ENCODE peak calls at places on chromosomes 13 and 19, in nine cellular contexts. U, A, X, B, R, O, L, P and W are unnamed samples. For H3K36me3, the result is how much of the 10 kb centered on the place peaks cover.

GRCh38 chr13:67135356-67135755 is 94.8 kb downstream of the PCDH9 start:
- DNase-seq in U (no peak), A (no peak), X (no peak), B (no peak), R (no peak), O (no peak), L (no peak), P (no peak), W (no peak)

GRCh38 chr13:98999635-98999952 is 21.7 kb upstream of the DOCK9 start:
- DNase-seq in U (no peak), A (no peak), X (no peak), B (no peak), R (no peak), O (no peak), L (no peak), P (no peak), W (no peak)

GRCh38 chr13:111912991-111913781 is 153.8 kb upstream of the SOX1 start:
- DNase-seq in U (peak), A (no peak), X (no peak), B (no peak), R (no peak), O (no peak), L (no peak), P (no peak), W (no peak)

GRCh38 chr13:104008075-104008474 is 941.9 kb upstream of the SLC10A2 start:
- DNase-seq in U (no peak), A (no peak), X (no peak), B (no peak), R (no peak), O (no peak), L (no peak), P (no peak), W (no peak)

GRCh38 chr19:42280761-42281174 is 11.7 kb downstream of the CIC start:
- DNase-seq in U (no peak), A (peak), X (peak), B (no peak), R (no peak), O (no peak), L (no peak), P (no peak), W (no peak)

GRCh38 chr13:68810660-68811059 is 1297.0 kb upstream of the ATXN8OS start:
- DNase-seq in U (no peak), A (no peak), X (peak), B (no peak), R (no peak), O (no peak), L (no peak), P (no peak), W (no peak)

GRCh38 chr19:17626456-17626855 is 61.7 kb downstream of the UNC13A start:
- DNase-seq in U (no peak), A (no peak), X (no peak), B (no peak), R (no peak), O (no peak), L (no peak), P (no peak), W (no peak)

GRCh38 chr13:29310806-29311205 is 284.7 kb downstream of the SLC7A1 start:
- DNase-seq in U (no peak), A (no peak), X (no peak), B (no peak), R (no peak), O (no peak), L (no peak), P (no peak), W (no peak)

GRCh38 chr13:67410645-67411044 is 180.5 kb upstream of the PCDH9 start:
- DNase-seq in U (no peak), A (no peak), X (peak), B (no peak), R (no peak), O (no peak), L (no peak), P (no peak), W (no peak)

GRCh38 chr19:4241824-4242430 is 5.0 kb upstream of the YJU2 start:
- DNase-seq in U (no peak), A (no peak), X (no peak), B (no peak), R (no peak), O (no peak), L (no peak), P (no peak), W (no peak)

GRCh38 chr13:84445776-84446175 is 563.5 kb upstream of the SLITRK1 start:
- DNase-seq in U (no peak), A (no peak), X (no peak), B (no peak), R (no peak), O (no peak), L (no peak), P (no peak), W (peak)

GRCh38 chr19:19501798-19502197 is 13.6 kb downstream of the TSSK6 start:
- DNase-seq in U (no peak), A (no peak), X (no peak), B (no peak), R (no peak), O (no peak), L (no peak), P (no peak), W (no peak)

GRCh38 chr19:23402388-23402787 is 7.1 kb upstream of the ZNF91 start:
- DNase-seq in U (no peak), A (no peak), X (no peak), B (no peak), R (no peak), O (no peak), L (no peak), P (no peak), W (no peak)

GRCh38 chr13:24208314-24208713 is 47.8 kb downstream of the SPATA13 start:
- DNase-seq in U (no peak), A (peak), X (no peak), B (no peak), R (no peak), O (no peak), L (no peak), P (no peak), W (peak)

GRCh38 chr13:40401911-40402776 is 264.3 kb downstream of the FOXO1 start:
- DNase-seq in U (peak), A (peak), X (peak), B (no peak), R (no peak), O (peak), L (peak), P (no peak), W (peak)

GRCh38 chr19:52522555-52522954 is 4.9 kb upstream of the ZNF808 start:
- DNase-seq in U (no peak), A (no peak), X (peak), B (no peak), R (no peak), O (no peak), L (no peak), P (no peak), W (no peak)

GRCh38 chr19:10508036-10508435 is 4.9 kb upstream of the KEAP1 start:
- DNase-seq in U (no peak), A (no peak), X (no peak), B (no peak), R (no peak), O (no peak), L (no peak), P (no peak), W (no peak)

GRCh38 chr13:34941835-34942731 is at the start of gene NBEA:
- DNase-seq in U (peak), A (peak), X (peak), B (peak), R (peak), O (peak), L (peak), P (peak), W (peak)

GRCh38 chr19:29771708-29772415 is 39.9 kb upstream of the CCNE1 start:
- DNase-seq in U (no peak), A (peak), X (peak), B (no peak), R (peak), O (peak), L (no peak), P (peak), W (peak)

GRCh38 chr13:34467450-34468083 is 474.5 kb upstream of the NBEA start:
- DNase-seq in U (no peak), A (no peak), X (no peak), B (no peak), R (no peak), O (no peak), L (no peak), P (no peak), W (no peak)

GRCh38 chr13:111486331-111486730 is 165.9 kb downstream of the TEX29 start:
- DNase-seq in U (no peak), A (no peak), X (no peak), B (no peak), R (no peak), O (no peak), L (no peak), P (no peak), W (no peak)

GRCh38 chr13:21427741-21428140 is 31.4 kb downstream of the ZDHHC20 start:
- DNase-seq in U (no peak), A (no peak), X (no peak), B (no peak), R (no peak), O (no peak), L (no peak), P (no peak), W (no peak)

GRCh38 chr19:54155694-54156093 is 3.8 kb downstream of the LENG1 start:
- DNase-seq in U (no peak), A (no peak), X (peak), B (no peak), R (no peak), O (no peak), L (no peak), P (no peak), W (no peak)
- H3K36me3 ChIP-seq in U (half or more), A (under half), X (under half), B (half or more), R (half or more), O (half or more), L (under half), P (half or more), W (half or more)

GRCh38 chr19:867301-867793 is 7.9 kb downstream of the CFD start:
- DNase-seq in U (no peak), A (no peak), X (no peak), B (no peak), R (no peak), O (no peak), L (no peak), P (no peak), W (no peak)

GRCh38 chr19:867855-868457 is 8.5 kb downstream of the CFD start:
- DNase-seq in U (no peak), A (no peak), X (no peak), B (no peak), R (no peak), O (no peak), L (no peak), P (no peak), W (no peak)

GRCh38 chr19:868458-869244 is 9.2 kb downstream of the CFD start:
- DNase-seq in U (no peak), A (no peak), X (no peak), B (no peak), R (no peak), O (no peak), L (no peak), P (no peak), W (no peak)

GRCh38 chr19:869245-870177 is 10.0 kb downstream of the CFD start:
- DNase-seq in U (peak), A (peak), X (peak), B (no peak), R (no peak), O (no peak), L (peak), P (no peak), W (peak)

DNA sequence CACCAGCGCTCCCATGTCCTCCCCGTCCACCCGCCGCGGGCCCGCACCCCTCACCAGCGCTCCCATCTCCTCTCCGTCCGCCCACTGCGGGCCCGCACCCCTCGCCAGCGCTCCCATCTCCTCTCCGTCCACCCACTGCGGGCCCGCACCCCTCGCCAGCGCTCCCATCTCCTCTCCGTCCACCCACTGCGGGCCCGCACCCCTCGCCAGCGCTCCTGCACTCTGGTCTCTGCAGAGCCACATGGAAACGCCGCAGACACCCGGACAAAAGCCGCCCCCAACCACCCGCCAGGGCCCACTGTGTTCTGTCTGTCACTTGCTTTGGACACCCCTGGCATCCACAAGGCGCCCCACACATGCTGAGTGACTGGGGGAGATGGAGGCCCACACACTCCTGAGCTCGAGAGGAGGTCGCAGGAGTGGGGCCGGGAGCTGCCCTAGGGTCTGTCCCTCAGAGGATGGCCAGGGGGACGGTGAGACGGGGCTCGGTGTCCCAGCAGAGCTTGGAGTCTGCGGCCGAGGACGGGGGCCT is 7.4 kb downstream of the CFD start:
- DNase-seq in U (no peak), A (no peak), X (no peak), B (no peak), R (no peak), O (no peak), L (no peak), P (no peak), W (no peak)
- H3K4me3 ChIP-seq in U (no peak), A (no peak), X (no peak), B (no peak), R (no peak), O (no peak), L (no peak), P (no peak), W (no peak)

DNA sequence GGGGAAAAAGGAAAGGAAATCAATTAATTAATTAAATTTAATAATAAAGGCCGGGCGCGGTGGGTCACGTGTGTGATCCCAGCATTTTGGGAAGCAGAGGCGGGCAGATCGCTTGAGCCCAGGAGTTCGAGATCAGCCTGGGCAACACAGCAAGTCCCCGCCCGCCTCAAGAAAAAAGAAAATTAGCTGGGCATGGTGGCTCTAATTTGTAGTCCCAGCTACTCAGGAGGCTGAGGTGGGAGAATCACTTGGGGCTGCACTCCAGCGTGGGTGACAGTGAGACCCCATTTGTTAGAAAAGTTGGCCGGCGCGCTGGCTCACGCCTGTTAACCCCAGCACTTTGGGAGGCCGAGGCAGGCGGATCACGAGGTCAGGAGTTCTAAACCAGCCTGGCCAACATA is 733 bp upstream of the CD320 start:
- DNase-seq in U (peak), A (peak), X (no peak), B (no peak), R (no peak), O (no peak), L (peak), P (no peak), W (no peak)
- H3K36me3 ChIP-seq in U (under half), A (under half), X (under half), B (under half), R (under half), O (under half), L (under half), P (under half), W (under half)

GRCh38 chr13:45873491-45874360 is 22.2 kb upstream of the SIAH3 start:
- DNase-seq in U (no peak), A (no peak), X (peak), B (no peak), R (no peak), O (no peak), L (no peak), P (no peak), W (no peak)
- H3K4me3 ChIP-seq in U (no peak), A (no peak), X (no peak), B (no peak), R (no peak), O (no peak), L (no peak), P (no peak), W (no peak)

GRCh38 chr19:46704379-46705076 is 12.4 kb downstream of the PRKD2 start:
- DNase-seq in U (peak), A (peak), X (peak), B (peak), R (peak), O (peak), L (peak), P (peak), W (peak)

GRCh38 chr19:46697142-46697960 is 19.6 kb downstream of the PRKD2 start:
- DNase-seq in U (peak), A (peak), X (peak), B (no peak), R (no peak), O (peak), L (peak), P (no peak), W (peak)

GRCh38 chr19:46698395-46699321 is 18.3 kb downstream of the PRKD2 start:
- DNase-seq in U (no peak), A (no peak), X (no peak), B (no peak), R (no peak), O (peak), L (no peak), P (no peak), W (no peak)

GRCh38 chr19:46696052-46696451 is 20.9 kb downstream of the PRKD2 start:
- DNase-seq in U (no peak), A (no peak), X (peak), B (no peak), R (no peak), O (peak), L (no peak), P (no peak), W (no peak)

GRCh38 chr19:46700704-46701103 is 16.2 kb downstream of the PRKD2 start:
- DNase-seq in U (no peak), A (no peak), X (no peak), B (no peak), R (no peak), O (peak), L (no peak), P (no peak), W (no peak)
- H3K36me3 ChIP-seq in U (half or more), A (under half), X (under half), B (half or more), R (half or more), O (half or more), L (under half), P (half or more), W (half or more)

DNA sequence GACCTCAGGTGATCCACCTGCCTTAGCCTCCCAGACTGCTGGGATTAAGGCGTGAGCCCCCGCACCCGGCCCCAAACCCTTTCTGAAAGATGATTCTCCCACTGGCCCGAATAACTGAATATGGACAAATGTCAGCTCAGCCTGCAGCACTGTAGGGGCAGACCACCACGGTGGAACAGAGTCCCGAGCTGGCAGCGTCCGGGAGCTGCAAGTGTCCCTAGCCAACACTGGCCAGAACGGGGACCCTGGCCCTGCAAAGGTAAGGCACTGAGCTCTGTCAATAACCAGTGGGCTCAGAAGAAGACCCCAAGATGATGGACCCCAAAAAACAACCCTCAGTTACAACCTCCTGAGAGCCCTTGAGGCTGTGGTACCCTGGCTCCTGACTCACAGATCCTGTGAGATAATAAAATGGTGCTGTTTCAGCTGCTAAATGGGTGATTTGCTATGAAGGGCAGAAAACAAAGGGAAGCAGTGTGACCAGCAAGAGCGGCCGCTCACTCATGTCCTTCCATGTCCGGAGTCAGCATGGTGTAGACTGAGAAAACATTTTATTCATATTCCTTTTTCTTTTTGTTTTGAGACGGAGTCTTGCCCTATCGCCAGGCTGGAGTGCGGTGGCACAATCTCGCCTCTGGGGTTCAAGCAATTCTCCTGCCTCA is 1.6 kb downstream of the LSM7 start:
- DNase-seq in U (no peak), A (no peak), X (peak), B (no peak), R (no peak), O (no peak), L (no peak), P (no peak), W (no peak)
- H3K4me3 ChIP-seq in U (no peak), A (no peak), X (no peak), B (no peak), R (peak), O (no peak), L (no peak), P (no peak), W (peak)

GRCh38 chr13:20051366-20051765 is 92.8 kb downstream of the ZMYM2 start:
- DNase-seq in U (no peak), A (no peak), X (no peak), B (no peak), R (no peak), O (no peak), L (no peak), P (no peak), W (no peak)
- H3K36me3 ChIP-seq in U (under half), A (under half), X (under half), B (under half), R (under half), O (half or more), L (under half), P (under half), W (under half)